ENCODE peak calls at places on chromosomes 4 and X, in nine cellular contexts. X is breast epithelium, P is stomach, V is tibial nerve, E is IMR-90, S is suprapubic skin, Z is prostate gland, T is endothelial cell of umbilical vein, J is gastrocnemius medialis. F is an unnamed sample.

GRCh38 chr4:27947320-27947719 is 1086.7 kb downstream of the STIM2 start:
- DNase-seq in X (no peak), P (no peak), V (no peak), E (no peak), S (no peak), Z (no peak), T (no peak), J (no peak), F (no peak)

GRCh38 chr4:25019501-25019900 is 11.2 kb downstream of the LGI2 start:
- DNase-seq in X (no peak), P (no peak), V (no peak), E (no peak), S (no peak), Z (no peak), T (no peak), J (no peak), F (no peak)

GRCh38 chr4:180827610-180828009 is 1415.6 kb upstream of the TENM3 start:
- DNase-seq in X (no peak), P (no peak), V (no peak), E (peak; percentile 67), S (no peak), Z (no peak), T (no peak), J (no peak), F (no peak)

GRCh38 chrX:103329991-103330390 is at the start of gene TCEAL7:
- DNase-seq in X (peak; percentile 35), P (no peak), V (no peak), E (peak; percentile 46), S (no peak), Z (no peak), T (no peak), J (no peak), F (peak; percentile 53)

GRCh38 chr4:102174800-102175199 is 170.5 kb downstream of the SLC39A8 start:
- DNase-seq in X (no peak), P (no peak), V (no peak), E (peak; percentile 32), S (no peak), Z (no peak), T (peak; percentile 73), J (no peak), F (no peak)

GRCh38 chr4:123325241-123325681 is 71.3 kb upstream of the SPRY1 start:
- DNase-seq in X (no peak), P (no peak), V (no peak), E (no peak), S (no peak), Z (no peak), T (no peak), J (no peak), F (no peak)

GRCh38 chr4:16636911-16637630 is 261.4 kb downstream of the LDB2 start:
- DNase-seq in X (no peak), P (no peak), V (no peak), E (no peak), S (no peak), Z (no peak), T (peak; percentile 60), J (no peak), F (no peak)

GRCh38 chr4:5976431-5976830 is 41.8 kb downstream of the C4orf50 start:
- DNase-seq in X (no peak), P (no peak), V (no peak), E (no peak), S (no peak), Z (no peak), T (no peak), J (no peak), F (peak; percentile 6)

GRCh38 chr4:48909697-48910096 is 3.1 kb upstream of the OCIAD2 start:
- DNase-seq in X (no peak), P (peak; percentile 55), V (no peak), E (peak; percentile 99), S (no peak), Z (no peak), T (peak; percentile 93), J (no peak), F (no peak)

GRCh38 chr4:113478032-113478431 is 283.5 kb downstream of the CAMK2D start:
- DNase-seq in X (no peak), P (no peak), V (no peak), E (no peak), S (no peak), Z (no peak), T (no peak), J (no peak), F (no peak)

GRCh38 chrX:109848451-109849050 is 115.5 kb upstream of the ACSL4 start:
- DNase-seq in X (no peak), P (no peak), V (no peak), E (no peak), S (no peak), Z (no peak), T (peak; percentile 3), J (no peak), F (no peak)

GRCh38 chrX:40061871-40062524 is 35.8 kb downstream of the BCOR start:
- DNase-seq in X (no peak), P (no peak), V (no peak), E (no peak), S (no peak), Z (no peak), T (no peak), J (no peak), F (no peak)

GRCh38 chr4:30725562-30725961 is 5.4 kb downstream of the PCDH7 start:
- DNase-seq in X (no peak), P (no peak), V (no peak), E (no peak), S (no peak), Z (no peak), T (peak; percentile 64), J (no peak), F (no peak)

GRCh38 chr4:22999419-22999818 is 306.7 kb downstream of the GBA3 start:
- DNase-seq in X (no peak), P (no peak), V (no peak), E (no peak), S (no peak), Z (no peak), T (no peak), J (no peak), F (no peak)

GRCh38 chr4:108861339-108861738 is 98.5 kb upstream of the ETNPPL start:
- DNase-seq in X (no peak), P (no peak), V (no peak), E (peak; percentile 24), S (no peak), Z (no peak), T (peak; percentile 26), J (no peak), F (no peak)

GRCh38 chr4:104490770-104491395 is 3.8 kb downstream of the CXXC4 start:
- DNase-seq in X (peak; percentile 58), P (peak; percentile 65), V (peak; percentile 46), E (peak; percentile 17), S (peak; percentile 81), Z (peak; percentile 65), T (peak; percentile 39), J (no peak), F (peak; percentile 86)
- TF ChIP-seq POLR2A in X (no peak), P (no peak), V (no peak), E (no peak), S (no peak), Z (no peak), T (no peak), J (no peak), F (no peak)

GRCh38 chrX:117744958-117745357 is 371.7 kb downstream of the KLHL13 start:
- DNase-seq in X (no peak), P (no peak), V (no peak), E (no peak), S (no peak), Z (no peak), T (no peak), J (no peak), F (no peak)

GRCh38 chrX:117743469-117744251 is 372.9 kb downstream of the KLHL13 start:
- DNase-seq in X (no peak), P (no peak), V (no peak), E (peak; percentile 1), S (no peak), Z (peak; percentile 4), T (no peak), J (no peak), F (no peak)
- TF ChIP-seq CTCF in X (no peak), P (no peak), V (no peak), E (peak; percentile 19), S (no peak), Z (no peak), T (no peak), J (no peak), F (no peak)

DNA sequence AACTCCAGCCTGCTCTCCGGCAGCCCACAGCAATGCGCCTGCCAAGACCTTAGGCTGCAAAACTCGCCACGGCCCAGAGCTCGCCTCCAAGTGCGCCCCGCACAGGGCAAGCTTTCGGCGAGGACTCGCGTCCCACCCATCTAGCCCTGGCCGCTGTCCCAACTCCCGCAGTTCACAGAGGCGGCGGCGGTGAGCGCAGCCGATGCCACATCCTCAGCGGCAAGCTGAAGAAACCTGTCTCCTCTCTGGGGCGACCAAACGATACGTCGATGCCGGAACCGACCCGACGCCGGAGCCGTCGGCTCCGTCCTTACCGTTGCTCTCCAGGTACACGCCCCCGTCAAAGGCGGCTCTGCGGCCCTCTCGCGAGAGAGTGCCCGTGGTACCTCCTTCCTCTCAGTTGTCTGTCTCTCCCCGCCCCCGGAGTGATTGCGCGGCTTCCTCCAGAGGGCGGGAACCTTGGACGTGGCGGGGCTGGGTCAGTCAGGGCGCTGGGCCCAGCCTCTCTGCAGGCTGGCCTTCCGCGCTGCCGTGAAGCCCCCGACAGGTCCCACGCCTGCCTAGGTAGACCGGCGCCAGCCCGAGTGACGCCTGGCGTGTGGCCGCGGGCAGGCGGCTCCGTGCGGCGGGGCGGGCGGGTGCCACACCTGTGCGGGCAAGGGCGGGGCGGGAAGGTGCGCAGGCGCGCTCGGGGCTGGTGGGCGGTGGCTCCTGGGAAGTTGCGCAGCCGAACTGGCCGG is 380 bp upstream of the RAB33B start:
- DNase-seq in X (peak; percentile 98), P (peak; percentile 97), V (peak; percentile 94), E (peak; percentile 97), S (peak; percentile 99), Z (peak; percentile 97), T (peak; percentile 98), J (peak; percentile 96), F (peak; percentile 98)
- TF ChIP-seq POLR2A in X (peak; percentile 87), P (no peak), V (peak; percentile 75), E (peak; percentile 94), S (peak; percentile 74), Z (peak; percentile 89), T (peak; percentile 89), J (no peak), F (peak; percentile 75)

GRCh38 chr4:184805462-184806245 is 20.1 kb downstream of the ACSL1 start:
- DNase-seq in X (peak; percentile 63), P (peak; percentile 82), V (peak; percentile 40), E (no peak), S (peak; percentile 80), Z (peak; percentile 85), T (no peak), J (peak; percentile 97), F (no peak)
- TF ChIP-seq CTCF in X (no peak), P (no peak), V (no peak), E (no peak), S (no peak), Z (no peak), T (no peak), J (no peak), F (no peak)

GRCh38 chrX:102155806-102156179 is at the start of gene BEX5:
- DNase-seq in X (peak; percentile 63), P (peak; percentile 72), V (no peak), E (no peak), S (peak; percentile 65), Z (peak; percentile 54), T (peak; percentile 51), J (peak; percentile 4), F (peak; percentile 70)
- TF ChIP-seq POLR2A in X (no peak), P (no peak), V (no peak), E (no peak), S (no peak), Z (peak; percentile 67), T (no peak), J (no peak), F (peak; percentile 55)

F was measured in ovary.